ENCODE peak calls at places on chromosomes 12 and 14, in five cellular contexts. One of them, this sample, is unnamed.

GRCh38 chr12:95699579-95699978 is 91.0 kb downstream of the NTN4 start:
- ATAC-seq in HCT116: no peak
- ATAC-seq in activated CD4-positive, alpha-beta T cell treated with anti-CD3 and anti-CD28 coated beads for 36 hours: no peak
- ATAC-seq in stimulated activated naive CD8-positive, alpha-beta T cell treated with anti-CD3 and anti-CD28 coated beads, Interleukin-15, amount 100 ng/mL, for 72 hours: no peak
- ATAC-seq in central memory CD8-positive, alpha-beta T cell: no peak
- ATAC-seq in this sample: no peak

GRCh38 chr12:20377750-20378149 is 9.4 kb downstream of the PDE3A start:
- ATAC-seq in central memory CD8-positive, alpha-beta T cell: no peak
- ATAC-seq in stimulated activated naive CD8-positive, alpha-beta T cell treated with anti-CD3 and anti-CD28 coated beads, Interleukin-15, amount 100 ng/mL, for 72 hours: no peak
- ATAC-seq in activated CD4-positive, alpha-beta T cell treated with anti-CD3 and anti-CD28 coated beads for 36 hours: no peak
- ATAC-seq in HCT116: no peak
- ATAC-seq in this sample: no peak

GRCh38 chr12:8831116-8831515 is 8.7 kb downstream of the A2ML1 start:
- ATAC-seq in central memory CD8-positive, alpha-beta T cell: no peak
- ATAC-seq in activated CD4-positive, alpha-beta T cell treated with anti-CD3 and anti-CD28 coated beads for 36 hours: no peak
- ATAC-seq in HCT116: no peak
- ATAC-seq in stimulated activated naive CD8-positive, alpha-beta T cell treated with anti-CD3 and anti-CD28 coated beads, Interleukin-15, amount 100 ng/mL, for 72 hours: no peak
- ATAC-seq in this sample: no peak

GRCh38 chr14:76191297-76191696 is 39.6 kb downstream of the GPATCH2L start:
- ATAC-seq in HCT116: no peak
- ATAC-seq in activated CD4-positive, alpha-beta T cell treated with anti-CD3 and anti-CD28 coated beads for 36 hours: no peak
- ATAC-seq in central memory CD8-positive, alpha-beta T cell: no peak
- ATAC-seq in stimulated activated naive CD8-positive, alpha-beta T cell treated with anti-CD3 and anti-CD28 coated beads, Interleukin-15, amount 100 ng/mL, for 72 hours: no peak
- ATAC-seq in this sample: no peak

GRCh38 chr14:32397871-32398640 is 69.0 kb downstream of the AKAP6 start:
- ATAC-seq in HCT116: no peak
- ATAC-seq in activated CD4-positive, alpha-beta T cell treated with anti-CD3 and anti-CD28 coated beads for 36 hours: no peak
- ATAC-seq in central memory CD8-positive, alpha-beta T cell: no peak
- ATAC-seq in stimulated activated naive CD8-positive, alpha-beta T cell treated with anti-CD3 and anti-CD28 coated beads, Interleukin-15, amount 100 ng/mL, for 72 hours: no peak
- ATAC-seq in this sample: peak; percentile 91

GRCh38 chr12:118164798-118165486 is 29.0 kb downstream of the PEBP1 start:
- ATAC-seq in activated CD4-positive, alpha-beta T cell treated with anti-CD3 and anti-CD28 coated beads for 36 hours: no peak
- ATAC-seq in HCT116: peak; percentile 91
- ATAC-seq in stimulated activated naive CD8-positive, alpha-beta T cell treated with anti-CD3 and anti-CD28 coated beads, Interleukin-15, amount 100 ng/mL, for 72 hours: no peak
- ATAC-seq in central memory CD8-positive, alpha-beta T cell: no peak
- ATAC-seq in this sample: no peak

GRCh38 chr12:19186722-19187661 is 57.5 kb downstream of the PLEKHA5 start:
- ATAC-seq in activated CD4-positive, alpha-beta T cell treated with anti-CD3 and anti-CD28 coated beads for 36 hours: no peak
- ATAC-seq in central memory CD8-positive, alpha-beta T cell: no peak
- ATAC-seq in stimulated activated naive CD8-positive, alpha-beta T cell treated with anti-CD3 and anti-CD28 coated beads, Interleukin-15, amount 100 ng/mL, for 72 hours: no peak
- ATAC-seq in HCT116: peak; percentile 64
- ATAC-seq in this sample: peak; percentile 92

GRCh38 chr14:103165323-103165722 is 42.1 kb downstream of the TNFAIP2 start:
- ATAC-seq in HCT116: no peak
- ATAC-seq in activated CD4-positive, alpha-beta T cell treated with anti-CD3 and anti-CD28 coated beads for 36 hours: no peak
- ATAC-seq in central memory CD8-positive, alpha-beta T cell: no peak
- ATAC-seq in stimulated activated naive CD8-positive, alpha-beta T cell treated with anti-CD3 and anti-CD28 coated beads, Interleukin-15, amount 100 ng/mL, for 72 hours: no peak
- ATAC-seq in this sample: no peak

GRCh38 chr14:22178330-22178981 is 410.6 kb downstream of the DAD1 start:
- ATAC-seq in HCT116: no peak
- ATAC-seq in central memory CD8-positive, alpha-beta T cell: peak; percentile 28
- ATAC-seq in activated CD4-positive, alpha-beta T cell treated with anti-CD3 and anti-CD28 coated beads for 36 hours: no peak
- ATAC-seq in stimulated activated naive CD8-positive, alpha-beta T cell treated with anti-CD3 and anti-CD28 coated beads, Interleukin-15, amount 100 ng/mL, for 72 hours: no peak
- ATAC-seq in this sample: no peak

GRCh38 chr12:122928891-122929538 is 33.1 kb upstream of the VPS37B start:
- ATAC-seq in stimulated activated naive CD8-positive, alpha-beta T cell treated with anti-CD3 and anti-CD28 coated beads, Interleukin-15, amount 100 ng/mL, for 72 hours: peak; percentile 49
- ATAC-seq in activated CD4-positive, alpha-beta T cell treated with anti-CD3 and anti-CD28 coated beads for 36 hours: no peak
- ATAC-seq in HCT116: no peak
- ATAC-seq in central memory CD8-positive, alpha-beta T cell: no peak
- ATAC-seq in this sample: no peak

GRCh38 chr12:56229819-56230448 is at the start of gene SLC39A5:
- ATAC-seq in activated CD4-positive, alpha-beta T cell treated with anti-CD3 and anti-CD28 coated beads for 36 hours: no peak
- ATAC-seq in central memory CD8-positive, alpha-beta T cell: no peak
- ATAC-seq in HCT116: no peak
- ATAC-seq in stimulated activated naive CD8-positive, alpha-beta T cell treated with anti-CD3 and anti-CD28 coated beads, Interleukin-15, amount 100 ng/mL, for 72 hours: no peak
- ATAC-seq in this sample: no peak

GRCh38 chr14:36944307-36945010 is 227.9 kb downstream of the SLC25A21 start:
- ATAC-seq in HCT116: no peak
- ATAC-seq in activated CD4-positive, alpha-beta T cell treated with anti-CD3 and anti-CD28 coated beads for 36 hours: no peak
- ATAC-seq in central memory CD8-positive, alpha-beta T cell: no peak
- ATAC-seq in stimulated activated naive CD8-positive, alpha-beta T cell treated with anti-CD3 and anti-CD28 coated beads, Interleukin-15, amount 100 ng/mL, for 72 hours: no peak
- ATAC-seq in this sample: no peak

GRCh38 chr14:89386214-89386886 is 30.7 kb downstream of the FOXN3 start:
- ATAC-seq in activated CD4-positive, alpha-beta T cell treated with anti-CD3 and anti-CD28 coated beads for 36 hours: peak; percentile 84
- ATAC-seq in stimulated activated naive CD8-positive, alpha-beta T cell treated with anti-CD3 and anti-CD28 coated beads, Interleukin-15, amount 100 ng/mL, for 72 hours: no peak
- ATAC-seq in HCT116: no peak
- ATAC-seq in central memory CD8-positive, alpha-beta T cell: peak; percentile 8
- ATAC-seq in this sample: peak; percentile 48